ENCODE peak calls at places on chromosomes 12 and 14, in four cellular contexts. V is sigmoid colon, L is IMR-90, C is transverse colon. K is an unnamed sample.

GRCh38 chr12:130766470-130766869 is 50.4 kb upstream of the RIMBP2 start:
- DNase-seq in V (no peak), L (no peak), C (no peak), K (no peak)

GRCh38 chr14:51533160-51533559 is 118.5 kb upstream of the FRMD6 start:
- DNase-seq in V (no peak), L (peak), C (no peak), K (no peak)

GRCh38 chr12:10268037-10268436 is 39.6 kb upstream of the KLRD1 start:
- DNase-seq in V (no peak), L (no peak), C (no peak), K (no peak)

GRCh38 chr14:102496955-102497744 is 12.4 kb downstream of the ANKRD9 start:
- DNase-seq in V (no peak), L (no peak), C (no peak), K (peak)

GRCh38 chr12:11697670-11698387 is 48.4 kb downstream of the ETV6 start:
- DNase-seq in V (no peak), L (peak), C (no peak), K (no peak)

GRCh38 chr14:40133484-40133883 is 701.3 kb upstream of the FBXO33 start:
- DNase-seq in V (no peak), L (no peak), C (no peak), K (no peak)

GRCh38 chr12:6326316-6326959 is 15.4 kb downstream of the TNFRSF1A start:
- DNase-seq in V (peak), L (peak), C (peak), K (peak)

GRCh38 chr12:117014342-117014887 is 84.8 kb downstream of the TESC start:
- DNase-seq in V (no peak), L (no peak), C (no peak), K (no peak)

GRCh38 chr12:78388461-78388860 is 476.1 kb upstream of the SYT1 start:
- DNase-seq in V (no peak), L (no peak), C (no peak), K (no peak)

GRCh38 chr12:58346032-58346632 is 404.8 kb downstream of the ATP23 start:
- DNase-seq in V (no peak), L (peak), C (no peak), K (peak)

GRCh38 chr14:56196274-56196673 is 78.1 kb downstream of the PELI2 start:
- DNase-seq in V (no peak), L (peak), C (no peak), K (peak)

GRCh38 chr12:99954724-99955123 is 30.0 kb downstream of the ANKS1B start:
- DNase-seq in V (no peak), L (no peak), C (no peak), K (no peak)

DNA sequence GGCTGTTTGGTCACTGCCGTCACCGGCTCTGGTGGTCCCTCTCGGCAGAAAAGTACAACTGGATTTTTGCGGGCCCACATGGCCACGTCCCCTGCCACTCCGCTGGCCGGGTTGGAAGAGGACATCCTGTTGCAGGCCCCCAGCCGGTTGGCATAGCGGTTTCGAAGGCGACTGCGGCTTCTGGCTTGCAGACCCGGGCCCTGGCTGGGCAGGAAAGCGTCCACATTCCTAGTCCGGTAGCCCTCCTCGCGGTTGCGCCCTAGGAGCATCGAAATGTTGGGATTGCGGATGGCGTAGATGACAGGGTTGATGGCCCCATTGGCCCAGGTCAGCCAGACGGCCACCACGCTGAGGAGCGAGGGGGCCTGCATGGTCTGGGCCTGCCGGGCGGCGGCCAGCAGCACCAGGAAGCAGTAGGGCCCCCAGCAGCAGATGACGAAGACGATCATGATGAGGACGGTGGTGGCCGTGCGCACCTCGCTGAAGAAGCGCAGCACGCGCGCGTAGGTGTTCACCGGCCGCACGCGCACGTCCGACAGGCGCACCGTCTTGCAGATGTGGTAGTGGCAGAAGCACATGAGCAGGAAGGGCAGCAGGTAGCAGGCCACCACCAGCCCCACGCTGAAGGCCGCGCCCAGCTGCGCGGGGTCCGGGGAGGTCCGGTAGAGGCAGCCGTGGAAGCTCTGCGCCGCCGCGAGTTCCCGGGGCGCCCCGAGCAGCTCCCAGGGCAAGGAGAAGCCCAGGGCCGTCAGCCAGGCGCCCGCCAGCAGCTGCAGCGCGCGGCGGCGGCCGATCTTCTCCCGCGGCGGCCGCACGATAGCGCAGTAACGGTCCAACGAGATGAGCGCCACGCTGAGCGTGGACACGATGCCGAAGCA is 1.2 kb downstream of the GPR135 start:
- DNase-seq in V (peak), L (no peak), C (peak), K (no peak)
- TF ChIP-seq POLR2A in V (no peak), L (no peak), C (no peak), K (no peak)

DNA sequence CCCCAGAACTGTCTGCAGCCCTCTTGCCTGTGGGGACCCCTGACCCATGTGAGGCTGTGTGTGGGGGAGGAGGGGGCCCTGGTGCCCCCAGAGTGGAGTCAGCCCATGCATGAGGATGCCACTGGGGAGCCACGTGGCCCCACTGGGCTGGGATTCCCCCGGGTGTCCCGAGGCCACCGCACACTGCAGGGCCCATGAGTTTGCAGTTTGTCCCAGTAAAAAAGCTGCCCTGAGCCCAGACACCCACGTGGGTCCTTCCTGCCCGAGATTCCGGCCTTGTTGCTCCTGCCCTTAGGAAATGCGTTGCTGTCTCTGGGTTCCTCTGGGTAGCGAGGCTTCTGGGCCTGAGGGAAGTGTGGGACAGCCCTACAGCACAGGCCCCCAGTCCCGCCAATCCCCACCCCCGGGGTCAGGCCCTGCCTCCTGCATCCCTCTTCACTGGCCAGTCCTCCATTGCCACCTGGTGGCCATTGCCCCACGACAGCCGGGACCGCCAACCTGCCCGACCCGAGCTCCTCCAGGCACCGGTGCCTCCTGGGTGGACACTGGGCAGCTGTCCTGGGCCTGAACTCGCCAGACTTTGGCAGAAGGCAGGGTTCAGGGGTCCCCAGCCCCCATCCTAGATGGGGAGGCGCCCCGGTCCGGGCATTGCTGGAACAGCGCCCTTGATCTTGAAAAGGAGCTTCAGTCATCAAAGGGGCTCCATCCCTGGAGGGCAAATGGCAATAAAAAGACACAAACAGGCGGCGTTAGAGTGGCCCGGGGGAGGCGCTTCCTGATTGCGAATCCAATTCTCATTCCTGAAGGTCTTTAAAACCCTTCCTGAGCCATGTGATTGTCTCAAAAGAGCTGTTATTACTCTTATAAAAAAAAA is 15.6 kb upstream of the C14orf180 start:
- DNase-seq in V (peak), L (peak), C (peak), K (peak)
- TF ChIP-seq POLR2A in V (no peak), L (no peak), C (no peak), K (no peak)

GRCh38 chr12:132908145-132909029 is 21.0 kb upstream of the CHFR start:
- DNase-seq in V (peak), L (peak), C (peak), K (peak)
- TF ChIP-seq POLR2A in V (peak), L (no peak), C (peak), K (no peak)

DNA sequence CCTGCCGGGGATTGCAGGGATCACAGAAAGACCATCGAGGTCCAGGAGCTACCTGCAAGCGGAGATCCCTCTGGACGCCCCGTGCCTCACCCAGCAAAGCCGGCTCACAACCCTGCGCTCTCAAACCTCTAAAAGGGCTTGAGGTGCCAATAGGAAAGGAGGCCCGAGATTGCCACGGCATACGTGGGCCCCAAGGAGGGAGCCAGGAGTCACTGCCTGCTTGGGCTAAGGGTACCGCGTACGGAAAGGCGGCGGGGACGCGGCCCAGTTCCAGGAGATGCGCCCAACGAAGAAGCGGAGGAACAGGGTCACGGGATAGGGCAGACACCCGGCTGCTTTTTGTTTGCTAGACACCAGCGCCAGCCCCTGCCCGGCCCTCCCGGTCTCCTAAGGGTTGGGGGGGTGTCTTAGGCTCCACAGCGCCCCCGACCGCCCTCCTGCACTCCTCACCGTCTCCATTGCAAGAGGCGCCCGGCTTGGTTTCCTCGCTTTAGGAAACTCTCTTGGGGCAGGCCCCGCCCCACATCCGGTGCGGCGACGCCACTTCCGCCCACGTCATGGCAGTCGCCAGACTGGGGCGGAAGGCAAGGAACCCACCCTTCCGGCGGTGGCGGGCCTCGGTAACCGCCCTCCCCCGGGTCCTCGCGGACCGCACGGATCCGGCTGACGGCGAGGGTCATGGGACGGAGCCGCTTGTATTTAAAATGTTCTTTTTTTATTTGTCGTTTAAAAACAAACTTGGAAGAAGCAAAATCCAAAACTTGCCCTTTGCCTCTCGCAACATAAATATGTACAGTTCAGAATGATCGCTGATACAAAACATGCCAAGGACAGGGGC is at the start of gene PRKAG1:
- DNase-seq in V (peak), L (peak), C (peak), K (peak)
- TF ChIP-seq POLR2A in V (peak), L (peak), C (peak), K (peak)

GRCh38 chr14:64945431-64945830 is 2.9 kb upstream of the GPX2 start:
- DNase-seq in V (no peak), L (no peak), C (no peak), K (no peak)

GRCh38 chr14:64948612-64949210 is 6.2 kb upstream of the GPX2 start:
- DNase-seq in V (no peak), L (no peak), C (no peak), K (no peak)

GRCh38 chr14:64950889-64951288 is 8.3 kb upstream of the GPX2 start:
- DNase-seq in V (no peak), L (no peak), C (no peak), K (no peak)

GRCh38 chr14:64946310-64947045 is 3.9 kb upstream of the GPX2 start:
- DNase-seq in V (no peak), L (no peak), C (no peak), K (no peak)

GRCh38 chr14:64947710-64948611 is 5.4 kb upstream of the GPX2 start:
- DNase-seq in V (no peak), L (no peak), C (no peak), K (no peak)
- TF ChIP-seq POLR2A in V (no peak), L (no peak), C (no peak), K (no peak)

DNA sequence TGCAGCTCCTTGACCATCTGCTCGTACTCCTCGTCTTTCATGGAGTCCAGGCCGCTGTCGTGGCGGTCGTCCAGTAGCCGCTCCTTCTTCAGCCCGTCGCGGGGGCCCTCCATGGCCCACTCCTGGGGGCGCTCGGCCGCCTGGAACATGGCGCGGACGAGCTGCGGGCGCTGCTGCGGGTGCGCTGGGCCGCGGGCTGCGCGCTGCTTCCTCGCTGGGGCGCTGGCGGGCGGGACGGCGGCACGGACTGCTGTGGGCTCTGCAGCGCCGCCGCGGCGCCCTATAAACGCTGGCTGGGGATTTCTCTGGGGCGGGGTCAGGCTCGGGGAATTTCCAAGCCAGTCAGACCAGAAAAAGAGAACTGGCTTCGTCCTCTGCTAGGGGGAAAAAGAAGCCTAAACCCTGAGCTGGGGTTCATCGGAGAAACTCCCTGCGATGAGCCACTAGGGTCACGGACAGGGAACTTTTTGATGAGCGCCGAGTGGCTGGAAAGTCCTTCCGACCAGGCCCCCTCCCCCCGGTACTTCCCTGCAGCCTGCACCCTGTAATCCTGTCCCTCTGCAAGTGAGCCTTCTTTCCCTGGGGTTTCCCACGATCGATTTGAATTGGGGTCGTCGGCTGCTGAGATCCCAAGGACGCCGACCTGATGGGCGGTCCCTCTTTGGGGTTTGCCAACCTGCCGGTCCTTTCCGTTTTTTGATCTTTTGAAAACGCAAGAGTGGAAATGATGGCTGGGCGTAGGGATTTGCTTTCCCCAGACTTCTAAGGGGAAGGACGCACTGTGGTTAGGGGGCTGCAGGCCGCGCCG is at the start of gene NFKBIA:
- DNase-seq in V (peak), L (peak), C (peak), K (peak)
- TF ChIP-seq POLR2A in V (peak), L (peak), C (peak), K (peak)

DNA sequence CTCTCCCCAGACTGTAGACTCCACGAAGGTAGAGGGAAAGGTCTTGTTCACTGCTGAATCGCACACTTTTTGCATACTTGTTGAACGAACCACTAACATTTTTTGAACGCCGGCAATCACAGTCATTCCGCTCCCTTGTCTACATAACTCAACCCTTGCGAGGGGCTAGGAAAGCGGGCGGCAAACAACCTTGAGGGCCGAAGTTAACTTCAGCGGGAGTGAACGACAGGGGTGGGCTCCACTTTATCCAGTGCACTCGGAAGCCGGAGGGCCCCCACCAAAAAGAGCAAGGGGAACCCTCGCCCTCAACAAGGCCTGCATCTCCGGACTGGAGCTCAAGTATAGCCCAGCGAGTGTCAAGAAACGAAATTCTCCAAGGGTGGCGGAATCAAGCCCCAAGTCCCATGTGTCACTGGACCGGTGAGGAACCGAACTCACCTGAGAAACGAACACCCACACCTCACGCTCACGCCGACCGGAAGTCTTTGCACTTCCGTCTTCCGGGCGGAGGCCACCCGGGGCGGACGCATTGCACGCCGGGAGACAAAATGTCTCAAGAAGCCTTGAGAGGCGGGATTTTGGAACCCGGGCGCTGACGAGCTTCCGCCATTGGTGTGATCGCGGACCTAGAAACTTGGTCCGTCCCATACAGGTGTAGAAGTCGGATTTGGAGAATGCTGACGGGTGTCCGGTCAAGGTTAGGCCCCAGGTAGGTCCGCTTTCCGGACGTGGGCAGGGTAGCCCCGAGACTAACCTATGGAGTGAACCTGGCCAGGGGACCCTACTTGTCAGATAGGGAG is at the start of gene LLPH:
- DNase-seq in V (peak), L (peak), C (peak), K (peak)
- TF ChIP-seq POLR2A in V (peak), L (peak), C (peak), K (peak)

DNA sequence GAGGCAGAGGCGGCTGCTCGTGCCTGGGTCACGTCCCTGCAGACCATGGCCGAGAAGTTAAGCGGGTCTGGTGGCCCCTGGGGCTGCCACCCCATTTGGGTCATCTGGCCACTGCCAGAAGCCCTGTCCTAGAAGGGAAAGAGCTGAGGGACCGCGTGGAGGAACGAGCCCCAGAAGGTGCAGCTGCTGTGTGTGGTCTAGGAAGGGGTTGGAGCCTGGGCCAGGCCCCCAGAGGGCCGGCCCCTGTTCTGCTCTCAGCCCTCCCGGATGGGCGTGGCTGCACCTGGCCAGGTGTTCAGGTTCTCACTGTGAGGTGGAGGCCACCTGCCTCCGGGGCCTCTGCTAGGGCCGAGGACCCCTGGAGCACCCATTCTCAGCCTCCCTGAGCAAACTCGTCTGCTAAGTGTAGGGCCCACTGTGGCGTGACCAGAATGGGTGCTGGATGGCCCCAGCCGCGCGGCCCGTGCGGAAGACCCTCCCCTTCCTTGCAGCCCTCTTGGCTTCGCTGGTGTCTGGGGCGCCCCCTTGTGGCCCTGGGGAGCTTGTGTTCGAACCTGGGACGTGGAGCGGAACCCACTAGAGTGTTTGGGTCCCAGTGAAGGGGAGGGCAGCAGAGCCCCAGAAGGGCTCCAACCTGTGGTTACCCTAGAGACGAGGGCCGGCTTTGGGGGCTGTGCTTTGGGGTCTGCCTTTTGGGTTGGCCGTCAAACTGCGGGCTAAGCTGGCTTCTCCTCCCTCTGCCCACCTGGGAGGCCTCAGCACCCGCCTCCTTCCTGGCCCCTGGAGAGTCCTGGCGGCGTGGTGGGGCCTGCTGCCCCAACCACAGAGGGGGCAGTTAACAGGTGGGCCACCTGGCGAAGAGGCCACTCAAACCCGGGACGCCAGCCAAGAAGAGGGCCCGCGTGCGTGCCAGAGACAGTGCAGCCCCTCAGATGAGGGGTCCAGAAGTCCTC is 49.3 kb downstream of the LRCOL1 start:
- DNase-seq in V (no peak), L (peak), C (peak), K (peak)
- TF ChIP-seq POLR2A in V (no peak), L (no peak), C (no peak), K (no peak)

GRCh38 chr12:124865728-124866127 is 2.1 kb upstream of the SCARB1 start:
- DNase-seq in V (no peak), L (no peak), C (no peak), K (peak)

GRCh38 chr12:124864326-124864752 is 675 bp upstream of the SCARB1 start:
- DNase-seq in V (no peak), L (no peak), C (no peak), K (no peak)

GRCh38 chr12:124862768-124863408 is 776 bp downstream of the SCARB1 start:
- DNase-seq in V (no peak), L (no peak), C (peak), K (peak)

GRCh38 chr12:124861898-124862676 is 1.6 kb downstream of the SCARB1 start:
- DNase-seq in V (no peak), L (no peak), C (no peak), K (no peak)

GRCh38 chr12:124863409-124864325 is at the start of gene SCARB1:
- DNase-seq in V (peak), L (peak), C (peak), K (peak)
- TF ChIP-seq POLR2A in V (no peak), L (no peak), C (peak), K (peak)

K was measured in erythroblast.